ENCODE peak calls at places on chromosome 12, in four cellular contexts. One of them, this sample, is unnamed.

GRCh38 chr12:98845957-98846356 is 200.9 kb downstream of the APAF1 start:
- DNase-seq in GM12878: no peak
- DNase-seq in K562: no peak
- DNase-seq in HepG2: no peak
- DNase-seq in this sample: no peak

GRCh38 chr12:84038241-84038640 is 874.4 kb downstream of the SLC6A15 start:
- DNase-seq in GM12878: no peak
- DNase-seq in K562: no peak
- DNase-seq in HepG2: no peak
- DNase-seq in this sample: peak

GRCh38 chr12:89494411-89495231 is 30.0 kb downstream of the GALNT4 start:
- DNase-seq in GM12878: no peak
- DNase-seq in K562: no peak
- DNase-seq in HepG2: no peak
- DNase-seq in this sample: no peak

GRCh38 chr12:124738636-124739467 is 124.8 kb downstream of the SCARB1 start:
- DNase-seq in GM12878: no peak
- DNase-seq in K562: no peak
- DNase-seq in HepG2: peak
- DNase-seq in this sample: no peak

GRCh38 chr12:105970885-105971284 is 167.9 kb downstream of the NUAK1 start:
- DNase-seq in GM12878: no peak
- DNase-seq in K562: no peak
- DNase-seq in HepG2: no peak
- DNase-seq in this sample: no peak

GRCh38 chr12:753401-754237 is 1.2 kb downstream of the WNK1 start:
- DNase-seq in GM12878: no peak
- DNase-seq in K562: peak
- DNase-seq in HepG2: no peak
- DNase-seq in this sample: peak

GRCh38 chr12:91813701-91814100 is 331.9 kb downstream of the BTG1 start:
- DNase-seq in GM12878: no peak
- DNase-seq in K562: no peak
- DNase-seq in HepG2: no peak
- DNase-seq in this sample: no peak

GRCh38 chr12:40684986-40685385 is 7.3 kb upstream of the CNTN1 start:
- DNase-seq in GM12878: no peak
- DNase-seq in K562: no peak
- DNase-seq in HepG2: no peak
- DNase-seq in this sample: no peak

GRCh38 chr12:82781288-82782078 is 94.8 kb downstream of the TMTC2 start:
- DNase-seq in GM12878: no peak
- DNase-seq in K562: no peak
- DNase-seq in HepG2: no peak
- DNase-seq in this sample: no peak

GRCh38 chr12:104551313-104551931 is 94.7 kb downstream of the CHST11 start:
- DNase-seq in GM12878: no peak
- DNase-seq in K562: no peak
- DNase-seq in HepG2: no peak
- DNase-seq in this sample: no peak

GRCh38 chr12:83826112-83826511 is 1086.5 kb downstream of the SLC6A15 start:
- DNase-seq in GM12878: no peak
- DNase-seq in K562: peak
- DNase-seq in HepG2: no peak
- DNase-seq in this sample: peak

GRCh38 chr12:22474970-22475720 is 69.2 kb downstream of the C2CD5 start:
- DNase-seq in GM12878: no peak
- DNase-seq in K562: no peak
- DNase-seq in HepG2: no peak
- DNase-seq in this sample: no peak
- TF ChIP-seq CREM in GM12878: no peak
- TF ChIP-seq CREM in K562: no peak
- TF ChIP-seq CREM in HepG2: no peak
- TF ChIP-seq CREM in this sample: no peak

GRCh38 chr12:131867891-131868675 is 26.3 kb upstream of the ULK1 start:
- DNase-seq in GM12878: no peak
- DNase-seq in K562: no peak
- DNase-seq in HepG2: no peak
- DNase-seq in this sample: no peak
- TF ChIP-seq ESRRA in GM12878: no peak
- TF ChIP-seq ESRRA in K562: no peak
- TF ChIP-seq ESRRA in HepG2: no peak
- TF ChIP-seq ESRRA in this sample: no peak

GRCh38 chr12:46110220-46110700 is 119.9 kb upstream of the SCAF11 start:
- DNase-seq in GM12878: no peak
- DNase-seq in K562: no peak
- DNase-seq in HepG2: no peak
- DNase-seq in this sample: no peak

GRCh38 chr12:46111727-46112126 is 121.4 kb upstream of the SCAF11 start:
- DNase-seq in GM12878: no peak
- DNase-seq in K562: no peak
- DNase-seq in HepG2: no peak
- DNase-seq in this sample: no peak

GRCh38 chr12:46109343-46110219 is 119.2 kb upstream of the SCAF11 start:
- DNase-seq in GM12878: no peak
- DNase-seq in K562: no peak
- DNase-seq in HepG2: no peak
- DNase-seq in this sample: no peak

GRCh38 chr12:46112364-46112763 is 122.0 kb upstream of the SCAF11 start:
- DNase-seq in GM12878: no peak
- DNase-seq in K562: no peak
- DNase-seq in HepG2: no peak
- DNase-seq in this sample: no peak

DNA sequence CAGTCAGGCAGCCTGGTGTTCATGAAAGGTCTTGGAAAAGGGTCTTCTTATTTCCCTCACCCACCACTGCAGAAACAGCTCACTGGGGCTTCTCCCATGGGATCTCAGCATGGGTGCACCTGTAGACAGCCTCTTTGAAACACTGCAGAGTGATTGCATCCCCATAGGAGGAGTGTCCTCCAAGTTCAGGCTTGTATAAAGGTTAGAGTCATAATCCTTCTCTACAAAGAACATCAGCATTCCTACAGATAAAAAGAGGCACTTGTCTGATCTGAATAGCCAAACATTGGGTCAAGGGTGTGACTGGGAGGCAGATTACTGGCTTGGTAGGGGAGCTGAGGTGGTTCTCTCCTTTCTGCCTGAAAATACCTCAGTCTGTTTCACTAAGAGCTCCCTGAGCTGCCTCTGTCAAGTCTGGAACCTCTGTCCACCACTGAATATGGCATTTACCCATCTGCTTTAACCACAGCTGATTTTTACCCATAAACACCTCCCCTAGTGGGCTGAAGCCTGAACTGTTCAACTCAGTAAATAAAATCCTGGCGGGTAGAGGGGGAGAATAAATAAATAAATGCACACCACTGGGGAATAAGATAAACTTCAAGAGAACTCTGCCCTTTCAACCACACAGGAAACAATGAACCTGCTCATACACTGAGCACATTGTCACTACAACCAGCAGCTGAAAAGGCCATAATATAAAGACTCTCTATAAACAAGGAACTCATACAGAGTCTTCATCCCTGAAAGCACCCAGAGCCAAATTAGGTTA is 120.7 kb upstream of the SCAF11 start:
- DNase-seq in GM12878: no peak
- DNase-seq in K562: no peak
- DNase-seq in HepG2: peak
- DNase-seq in this sample: no peak
- TF ChIP-seq CTCF in GM12878: peak
- TF ChIP-seq CTCF in K562: no peak
- TF ChIP-seq CTCF in HepG2: peak
- TF ChIP-seq CTCF in this sample: no peak

GRCh38 chr12:34394211-34395055 is 372.1 kb downstream of the ALG10 start:
- DNase-seq in GM12878: no peak
- DNase-seq in K562: no peak
- DNase-seq in HepG2: no peak
- DNase-seq in this sample: no peak

GRCh38 chr12:34396861-34397590 is 374.7 kb downstream of the ALG10 start:
- DNase-seq in GM12878: no peak
- DNase-seq in K562: peak
- DNase-seq in HepG2: no peak
- DNase-seq in this sample: no peak

GRCh38 chr12:34396006-34396860 is 373.9 kb downstream of the ALG10 start:
- DNase-seq in GM12878: no peak
- DNase-seq in K562: peak
- DNase-seq in HepG2: no peak
- DNase-seq in this sample: no peak

GRCh38 chr12:34393821-34394150 is 371.5 kb downstream of the ALG10 start:
- DNase-seq in GM12878: no peak
- DNase-seq in K562: no peak
- DNase-seq in HepG2: no peak
- DNase-seq in this sample: no peak

GRCh38 chr12:34395056-34396005 is 373.0 kb downstream of the ALG10 start:
- DNase-seq in GM12878: no peak
- DNase-seq in K562: peak
- DNase-seq in HepG2: no peak
- DNase-seq in this sample: peak
- TF ChIP-seq CREM in GM12878: no peak
- TF ChIP-seq CREM in K562: no peak
- TF ChIP-seq CREM in HepG2: no peak
- TF ChIP-seq CREM in this sample: no peak

DNA sequence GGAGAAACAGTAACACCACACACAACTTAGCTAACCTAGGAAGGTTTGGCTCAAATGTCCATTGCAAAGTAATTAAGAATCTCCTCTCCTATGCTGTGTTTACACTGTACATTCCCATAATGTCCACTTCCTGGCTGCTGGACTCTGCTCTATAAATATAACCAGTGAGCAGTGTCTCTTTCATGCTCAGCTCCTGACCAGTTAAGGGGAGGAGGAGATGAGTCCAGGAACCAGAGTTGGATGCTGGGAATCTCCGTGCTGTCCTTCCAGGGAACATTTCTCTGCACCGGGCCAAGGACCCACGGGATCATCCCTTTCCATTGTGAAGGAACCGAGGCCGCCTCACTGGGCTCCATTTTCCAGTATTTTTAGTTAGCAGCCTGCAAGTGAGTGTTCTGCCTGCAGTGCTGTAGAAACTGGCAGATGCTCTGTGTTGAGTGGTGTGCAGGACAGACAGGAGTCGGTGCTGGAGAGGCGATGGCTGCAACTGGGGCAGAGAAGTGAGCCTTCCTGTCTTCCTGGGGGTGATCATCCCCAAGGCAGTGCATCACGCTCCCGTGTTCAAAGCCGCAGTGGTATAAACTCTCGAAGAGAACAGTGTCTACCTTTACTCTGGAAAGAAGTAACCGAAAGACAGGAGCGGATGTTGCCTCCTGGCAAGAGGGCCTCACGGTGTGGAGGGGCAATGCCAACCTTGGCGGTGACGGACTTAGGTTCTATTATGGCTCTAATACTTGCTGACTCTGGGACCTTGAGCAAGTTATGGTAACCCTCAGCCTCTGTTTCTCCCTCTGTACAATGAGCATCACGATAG is 195.5 kb downstream of the CACNA1C start:
- DNase-seq in GM12878: no peak
- DNase-seq in K562: no peak
- DNase-seq in HepG2: peak
- DNase-seq in this sample: no peak
- TF ChIP-seq ESRRA in GM12878: no peak
- TF ChIP-seq ESRRA in K562: no peak
- TF ChIP-seq ESRRA in HepG2: peak
- TF ChIP-seq ESRRA in this sample: no peak

DNA sequence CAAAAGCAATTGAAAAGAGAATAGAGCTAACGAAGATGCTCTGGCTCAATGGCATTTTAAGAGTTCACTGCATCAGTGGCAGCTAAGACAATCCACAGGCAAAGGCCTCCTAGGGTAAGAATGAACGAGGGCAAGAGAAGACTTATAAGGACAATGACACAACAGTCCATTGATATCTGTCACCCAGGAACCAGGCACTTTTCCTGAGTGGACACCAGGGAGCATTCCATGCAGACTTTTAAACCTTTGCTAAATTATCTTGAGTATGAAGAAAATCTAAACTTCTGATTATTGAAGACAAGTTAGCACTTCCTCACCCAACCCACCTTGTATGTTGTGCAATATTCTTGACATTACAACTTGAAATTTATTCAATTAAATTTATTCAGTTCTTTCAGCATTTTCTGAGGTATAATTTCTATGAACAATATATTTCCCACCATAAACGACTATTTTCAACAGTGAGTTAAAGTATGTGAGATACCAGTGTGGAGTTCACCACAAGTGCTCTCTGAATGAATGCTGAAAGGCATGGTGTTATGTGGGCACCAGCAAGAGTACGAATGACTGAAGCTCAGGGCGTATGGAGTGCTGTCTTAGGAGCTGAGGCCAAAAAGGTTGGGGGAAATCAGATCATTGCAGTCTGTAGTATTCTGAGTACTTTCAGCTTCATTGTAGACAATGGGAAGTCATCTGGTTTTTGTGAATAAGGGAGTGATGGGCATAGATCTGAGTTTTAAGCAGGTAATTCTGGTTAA is 124.3 kb upstream of the LMNTD1 start:
- DNase-seq in GM12878: no peak
- DNase-seq in K562: no peak
- DNase-seq in HepG2: no peak
- DNase-seq in this sample: no peak
- TF ChIP-seq CTCF in GM12878: no peak
- TF ChIP-seq CTCF in K562: no peak
- TF ChIP-seq CTCF in HepG2: peak
- TF ChIP-seq CTCF in this sample: no peak

GRCh38 chr12:114415525-114415868 is 9.6 kb upstream of the TBX5 start:
- DNase-seq in GM12878: no peak
- DNase-seq in K562: no peak
- DNase-seq in HepG2: no peak
- DNase-seq in this sample: no peak
- TF ChIP-seq CREM in GM12878: no peak
- TF ChIP-seq CREM in K562: no peak
- TF ChIP-seq CREM in HepG2: no peak
- TF ChIP-seq CREM in this sample: no peak

GRCh38 chr12:100481021-100481420 is 7.4 kb downstream of the NR1H4 start:
- DNase-seq in GM12878: no peak
- DNase-seq in K562: no peak
- DNase-seq in HepG2: no peak
- DNase-seq in this sample: no peak

GRCh38 chr12:100489326-100489725 is 15.7 kb downstream of the NR1H4 start:
- DNase-seq in GM12878: no peak
- DNase-seq in K562: no peak
- DNase-seq in HepG2: no peak
- DNase-seq in this sample: no peak

GRCh38 chr12:100484891-100485511 is 11.3 kb downstream of the NR1H4 start:
- DNase-seq in GM12878: no peak
- DNase-seq in K562: no peak
- DNase-seq in HepG2: no peak
- DNase-seq in this sample: no peak

DNA sequence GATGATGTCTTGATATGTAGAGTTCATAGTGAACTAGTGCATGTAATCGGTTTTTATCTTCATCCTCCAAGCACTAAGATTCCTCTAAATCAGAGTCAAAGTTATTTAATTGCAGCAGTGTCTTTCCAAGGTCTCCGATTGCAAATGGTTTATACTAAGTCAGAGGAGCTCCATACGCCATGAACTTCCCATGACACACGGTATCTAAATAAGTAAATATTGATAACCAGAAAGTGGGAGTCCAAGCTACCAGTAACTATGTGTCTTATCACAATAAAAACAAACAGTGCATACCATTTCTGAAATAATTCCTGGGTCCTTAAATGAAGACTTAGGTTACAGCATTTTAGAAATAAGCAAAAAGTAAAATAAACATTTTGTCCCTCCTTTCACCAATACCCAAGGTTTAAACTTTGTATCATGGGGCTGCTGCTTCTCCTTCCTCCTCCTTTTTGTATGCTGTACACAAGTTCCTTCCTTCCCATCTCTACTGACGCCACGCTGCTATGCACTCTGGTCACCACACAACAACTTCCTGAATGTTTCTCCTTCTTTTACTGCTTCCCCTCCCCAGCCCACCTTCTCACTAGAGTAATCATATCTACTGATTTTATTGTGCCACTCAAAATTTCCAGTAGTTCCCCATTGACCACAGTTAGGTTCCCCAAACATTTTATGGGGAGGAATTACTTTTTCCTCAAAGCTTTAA is 10.7 kb downstream of the NR1H4 start:
- DNase-seq in GM12878: no peak
- DNase-seq in K562: no peak
- DNase-seq in HepG2: peak
- DNase-seq in this sample: no peak
- TF ChIP-seq ESRRA in GM12878: no peak
- TF ChIP-seq ESRRA in K562: no peak
- TF ChIP-seq ESRRA in HepG2: no peak
- TF ChIP-seq ESRRA in this sample: no peak

This sample was measured in WTC11.